ENCODE peak calls at places on chromosomes 3 and 15, in five cellular contexts. D is IMR-90, X is mesenchymal stem cell, O is H9, A is H1. Z is an unnamed sample.

GRCh38 chr15:95017950-95018349 is 786.6 kb downstream of the MCTP2 start:
- DNase-seq in X (peak), D (no peak), O (peak), A (no peak), Z (no peak)

GRCh38 chr3:52447512-52448355 is 2.8 kb upstream of the SEMA3G start:
- DNase-seq in D (no peak), X (no peak), A (no peak), O (peak), Z (no peak)

GRCh38 chr3:65685621-65686020 is 353.1 kb downstream of the MAGI1 start:
- DNase-seq in D (peak), A (no peak), O (no peak), X (peak), Z (no peak)

GRCh38 chr3:12553921-12554391 is 2.9 kb upstream of the MKRN2 start:
- DNase-seq in O (peak), A (peak), D (no peak), X (peak), Z (no peak)

GRCh38 chr3:157857461-157857860 is 248.8 kb downstream of the SHOX2 start:
- DNase-seq in O (no peak), A (no peak), D (no peak), X (no peak), Z (no peak)

GRCh38 chr3:70064194-70064787 is 64.8 kb downstream of the SAMMSON start:
- DNase-seq in O (no peak), A (no peak), D (peak), X (peak), Z (peak)

GRCh38 chr15:91135201-91136130 is 35.4 kb downstream of the SV2B start:
- DNase-seq in A (no peak), O (no peak), D (no peak), X (no peak), Z (no peak)

GRCh38 chr15:95733931-95734330 is 596.6 kb upstream of the NR2F2 start:
- DNase-seq in A (no peak), O (no peak), X (no peak), D (no peak), Z (no peak)

GRCh38 chr3:42115946-42116345 is 24.8 kb downstream of the TRAK1 start:
- DNase-seq in A (no peak), X (no peak), D (no peak), O (no peak), Z (no peak)

GRCh38 chr15:69265347-69265955 is 33.3 kb upstream of the PAQR5 start:
- DNase-seq in D (peak), A (no peak), X (peak), O (no peak), Z (no peak)

GRCh38 chr3:30129765-30130164 is 476.6 kb upstream of the TGFBR2 start:
- DNase-seq in X (no peak), D (no peak), O (no peak), A (no peak), Z (no peak)

GRCh38 chr3:120093119-120093922 is 926 bp downstream of the GSK3B start:
- DNase-seq in O (no peak), D (peak), X (peak), A (no peak), Z (peak)

DNA sequence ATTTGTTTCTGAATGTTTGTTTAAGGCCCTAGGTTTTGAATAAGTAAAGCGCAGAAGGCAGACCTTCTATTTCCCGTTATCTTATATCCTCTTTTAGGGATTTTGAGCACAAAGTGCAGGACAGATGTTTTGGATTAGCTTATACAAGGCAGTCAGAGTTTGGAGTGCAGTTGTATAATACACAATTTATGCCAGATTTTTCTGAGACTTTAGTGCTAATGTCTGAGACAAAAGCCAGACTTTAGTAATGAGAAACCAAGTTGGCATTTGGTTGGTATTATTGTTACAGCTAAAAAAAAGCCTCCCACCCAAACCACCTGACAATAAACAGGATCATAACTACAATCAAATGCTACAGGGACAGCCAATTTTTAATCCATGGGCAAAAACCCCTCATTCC is 309.9 kb upstream of the SATB1 start:
- DNase-seq in D (no peak), A (no peak), O (no peak), X (no peak), Z (no peak)
- H2BK15ac ChIP-seq in D (no peak), A (no peak), O (no peak), X (no peak), Z (no peak)

GRCh38 chr3:56801151-56801596 is 575 bp downstream of the ARHGEF3 start:
- DNase-seq in X (no peak), D (no peak), O (peak), A (no peak), Z (no peak)
- H3K14ac ChIP-seq in X (peak), D (peak), O (no peak), A (no peak), Z (peak)

GRCh38 chr3:8942115-8942514 is 21.2 kb downstream of the RAD18 start:
- DNase-seq in D (no peak), O (no peak), X (no peak), A (no peak), Z (no peak)
- H2BK15ac ChIP-seq in D (no peak), O (no peak), X (no peak), A (no peak), Z (no peak)

DNA sequence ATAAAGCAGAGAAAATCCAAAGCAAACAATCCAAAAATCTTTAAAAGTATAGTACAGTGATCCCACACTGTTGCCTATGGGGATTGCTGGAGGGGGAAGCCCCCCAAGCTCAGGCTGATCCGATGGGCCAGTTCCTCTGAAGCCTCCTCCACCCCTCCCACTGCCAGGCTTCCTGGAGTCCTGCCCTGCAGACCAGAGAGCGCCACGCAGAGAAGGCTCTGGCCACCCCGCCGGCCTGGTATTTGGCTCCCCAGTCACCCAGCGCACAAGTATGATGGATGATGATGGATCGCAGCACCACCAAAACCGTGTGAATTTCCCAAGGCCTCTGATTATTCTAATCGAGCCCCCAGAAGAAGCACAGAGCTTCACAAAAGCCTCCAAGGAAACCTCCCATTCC is 259.0 kb downstream of the MECOM start:
- DNase-seq in X (no peak), O (no peak), D (no peak), A (no peak), Z (no peak)
- H3K14ac ChIP-seq in X (no peak), O (no peak), D (no peak), A (no peak), Z (no peak)

GRCh38 chr15:62103431-62103830 is 36.7 kb downstream of the C2CD4A start:
- DNase-seq in O (no peak), X (no peak), D (no peak), A (no peak), Z (no peak)

GRCh38 chr15:62104846-62105245 is 38.1 kb downstream of the C2CD4A start:
- DNase-seq in A (no peak), X (no peak), D (no peak), O (no peak), Z (no peak)

GRCh38 chr15:62107561-62108110 is 40.9 kb downstream of the C2CD4A start:
- DNase-seq in X (no peak), D (peak), A (no peak), O (no peak), Z (no peak)

GRCh38 chr15:62105266-62105665 is 38.5 kb downstream of the C2CD4A start:
- DNase-seq in O (no peak), A (no peak), D (no peak), X (no peak), Z (no peak)

DNA sequence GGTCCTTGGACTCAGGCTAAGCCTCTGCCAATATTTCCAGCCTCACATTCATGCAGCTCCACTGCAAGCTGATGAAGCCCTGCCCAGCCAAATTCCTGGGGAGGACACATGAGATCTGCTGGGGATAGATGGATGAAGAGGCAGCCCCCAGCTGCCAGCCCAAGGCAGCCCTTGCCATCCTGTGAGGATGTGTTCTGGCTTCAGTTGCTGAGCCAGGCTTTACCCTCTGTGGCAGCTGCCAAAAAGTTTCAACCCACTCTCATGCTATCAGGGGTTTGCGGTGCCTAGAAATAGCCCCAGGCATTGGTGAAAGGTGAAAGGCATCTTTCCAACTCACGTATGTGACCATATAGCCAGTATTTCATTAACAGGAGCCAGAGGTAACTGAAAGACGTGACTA is 37.6 kb downstream of the C2CD4A start:
- DNase-seq in X (no peak), O (no peak), A (no peak), D (no peak), Z (no peak)
- H2BK15ac ChIP-seq in X (no peak), O (no peak), A (no peak), D (no peak), Z (no peak)

GRCh38 chr15:42207674-42208579 is at the start of gene VPS39:
- DNase-seq in X (peak), D (peak), A (peak), O (peak), Z (peak)
- H3K14ac ChIP-seq in X (peak), D (peak), A (no peak), O (peak), Z (peak)

GRCh38 chr15:57356178-57356577 is 20.1 kb upstream of the CGNL1 start:
- DNase-seq in O (no peak), X (no peak), D (no peak), A (no peak), Z (no peak)
- H2BK15ac ChIP-seq in O (no peak), X (no peak), D (no peak), A (no peak), Z (no peak)

GRCh38 chr15:63832620-63833245 is 1.0 kb downstream of the HERC1 start:
- DNase-seq in D (no peak), O (no peak), A (no peak), X (no peak), Z (no peak)

GRCh38 chr15:63835211-63835568 is 1.4 kb upstream of the HERC1 start:
- DNase-seq in O (no peak), X (no peak), D (no peak), A (no peak), Z (no peak)

GRCh38 chr15:63831041-63831440 is 2.7 kb downstream of the HERC1 start:
- DNase-seq in O (no peak), D (no peak), X (no peak), A (no peak), Z (no peak)

GRCh38 chr15:63834500-63835210 is 907 bp upstream of the HERC1 start:
- DNase-seq in D (no peak), A (no peak), X (no peak), O (peak), Z (no peak)

DNA sequence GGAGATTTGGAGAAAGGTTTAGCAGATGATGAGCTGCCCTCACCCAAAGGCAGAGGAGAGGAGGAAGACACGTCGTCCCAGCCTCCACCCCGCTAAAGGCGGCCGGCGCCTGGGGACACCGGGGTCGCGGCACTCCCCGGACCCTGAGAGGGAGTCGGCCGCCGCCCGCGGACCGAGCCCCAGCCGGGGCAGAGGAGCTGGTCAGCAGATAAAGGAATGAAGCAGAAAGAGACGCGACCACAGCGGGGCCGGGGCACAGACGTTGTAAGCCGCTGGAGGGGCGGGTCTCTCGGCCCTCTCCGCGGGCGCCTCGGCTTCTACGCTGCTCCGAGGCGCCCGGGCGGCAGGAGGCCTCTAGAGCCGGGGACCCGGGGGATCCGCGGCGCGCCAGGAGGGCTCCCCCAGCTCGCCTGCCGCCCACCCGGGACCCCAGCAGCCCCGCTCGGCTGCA is 477 bp downstream of the HERC1 start:
- DNase-seq in A (peak), X (peak), D (peak), O (peak), Z (peak)
- H3K14ac ChIP-seq in A (no peak), X (peak), D (peak), O (no peak), Z (peak)